ENCODE peak calls at places on chromosomes 11 and 22, in six cellular contexts. One of them, this sample, is unnamed.

GRCh38 chr11:95375881-95376280 is 144.9 kb upstream of the SESN3 start:
- DNase-seq in IMR-90: peak; percentile 43
- DNase-seq in neuronal stem cell: no peak
- DNase-seq in trophoblast cell: no peak
- DNase-seq in mesenchymal stem cell: peak; percentile 79
- DNase-seq in H1: no peak
- DNase-seq in this sample: no peak

GRCh38 chr22:46303347-46303965 is 6.8 kb downstream of the GTSE1 start:
- DNase-seq in IMR-90: peak; percentile 65
- DNase-seq in neuronal stem cell: no peak
- DNase-seq in trophoblast cell: no peak
- DNase-seq in mesenchymal stem cell: peak; percentile 22
- DNase-seq in H1: no peak
- DNase-seq in this sample: no peak

GRCh38 chr11:80096736-80097135 is 655.9 kb upstream of the TENM4 start:
- DNase-seq in IMR-90: peak; percentile 87
- DNase-seq in neuronal stem cell: no peak
- DNase-seq in trophoblast cell: no peak
- DNase-seq in mesenchymal stem cell: peak; percentile 66
- DNase-seq in H1: no peak
- DNase-seq in this sample: no peak

GRCh38 chr11:96113100-96113710 is 189.3 kb upstream of the MTMR2 start:
- DNase-seq in IMR-90: peak; percentile 77
- DNase-seq in neuronal stem cell: no peak
- DNase-seq in trophoblast cell: no peak
- DNase-seq in mesenchymal stem cell: peak; percentile 50
- DNase-seq in H1: no peak
- DNase-seq in this sample: no peak

GRCh38 chr11:113385749-113386148 is 1.8 kb upstream of the ANKK1 start:
- DNase-seq in IMR-90: no peak
- DNase-seq in neuronal stem cell: no peak
- DNase-seq in trophoblast cell: no peak
- DNase-seq in mesenchymal stem cell: no peak
- DNase-seq in H1: no peak
- DNase-seq in this sample: no peak

GRCh38 chr11:122180435-122180834 is 64.4 kb upstream of the BLID start:
- DNase-seq in IMR-90: peak; percentile 98
- DNase-seq in neuronal stem cell: no peak
- DNase-seq in trophoblast cell: no peak
- DNase-seq in mesenchymal stem cell: peak; percentile 91
- DNase-seq in H1: no peak
- DNase-seq in this sample: peak; percentile 58

GRCh38 chr11:1768141-1768469 is 4.4 kb upstream of the CTSD start:
- DNase-seq in IMR-90: no peak
- DNase-seq in neuronal stem cell: no peak
- DNase-seq in trophoblast cell: no peak
- DNase-seq in mesenchymal stem cell: no peak
- DNase-seq in H1: no peak
- DNase-seq in this sample: no peak

GRCh38 chr11:125954945-125955640 is 9.2 kb downstream of the VSIG10L2 start:
- DNase-seq in IMR-90: no peak
- DNase-seq in neuronal stem cell: no peak
- DNase-seq in trophoblast cell: no peak
- DNase-seq in mesenchymal stem cell: no peak
- DNase-seq in H1: no peak
- DNase-seq in this sample: no peak

GRCh38 chr22:42320463-42321416 is 50.3 kb upstream of the TCF20 start:
- DNase-seq in IMR-90: no peak
- DNase-seq in neuronal stem cell: no peak
- DNase-seq in trophoblast cell: no peak
- DNase-seq in mesenchymal stem cell: no peak
- DNase-seq in H1: no peak
- DNase-seq in this sample: no peak
- H3K23ac ChIP-seq in IMR-90: no peak overlapping the region
- H3K23ac ChIP-seq in neuronal stem cell: peak overlapping the region; percentile 80
- H3K23ac ChIP-seq in trophoblast cell: no peak overlapping the region
- H3K23ac ChIP-seq in mesenchymal stem cell: no peak overlapping the region
- H3K23ac ChIP-seq in H1: no peak overlapping the region
- H3K23ac ChIP-seq in this sample: no peak overlapping the region

DNA sequence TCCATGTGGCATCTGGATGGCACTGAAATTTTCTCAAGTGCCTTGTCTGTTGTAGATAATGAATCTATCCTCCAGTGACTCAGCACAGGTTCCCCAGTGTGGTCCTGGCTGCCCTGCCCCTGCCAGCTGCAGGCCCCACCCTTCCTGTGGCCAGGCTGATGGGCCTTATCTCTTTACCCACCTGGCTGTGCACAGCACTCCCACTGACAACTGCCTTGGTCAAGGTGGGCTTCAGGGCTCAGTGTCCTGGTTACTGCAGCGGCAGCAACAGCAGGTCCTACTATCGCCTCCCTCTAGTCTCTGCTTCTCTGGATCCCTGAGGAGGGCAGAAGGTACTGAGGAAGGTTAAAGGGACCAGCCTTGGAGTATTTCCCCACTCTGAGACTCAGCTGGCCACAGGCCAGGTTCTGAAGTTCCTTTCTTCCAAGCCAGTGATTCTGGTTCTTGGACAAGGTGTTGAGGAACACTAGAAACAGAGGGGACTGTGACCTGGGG is 3.1 kb downstream of the HMBS start:
- DNase-seq in IMR-90: no peak
- DNase-seq in neuronal stem cell: no peak
- DNase-seq in trophoblast cell: no peak
- DNase-seq in mesenchymal stem cell: no peak
- DNase-seq in H1: no peak
- DNase-seq in this sample: no peak
- H3K4me3 ChIP-seq in IMR-90: no peak overlapping the region
- H3K4me3 ChIP-seq in neuronal stem cell: no peak overlapping the region
- H3K4me3 ChIP-seq in trophoblast cell: no peak overlapping the region
- H3K4me3 ChIP-seq in mesenchymal stem cell: no peak overlapping the region
- H3K4me3 ChIP-seq in H1: no peak overlapping the region
- H3K4me3 ChIP-seq in this sample: no peak overlapping the region

DNA sequence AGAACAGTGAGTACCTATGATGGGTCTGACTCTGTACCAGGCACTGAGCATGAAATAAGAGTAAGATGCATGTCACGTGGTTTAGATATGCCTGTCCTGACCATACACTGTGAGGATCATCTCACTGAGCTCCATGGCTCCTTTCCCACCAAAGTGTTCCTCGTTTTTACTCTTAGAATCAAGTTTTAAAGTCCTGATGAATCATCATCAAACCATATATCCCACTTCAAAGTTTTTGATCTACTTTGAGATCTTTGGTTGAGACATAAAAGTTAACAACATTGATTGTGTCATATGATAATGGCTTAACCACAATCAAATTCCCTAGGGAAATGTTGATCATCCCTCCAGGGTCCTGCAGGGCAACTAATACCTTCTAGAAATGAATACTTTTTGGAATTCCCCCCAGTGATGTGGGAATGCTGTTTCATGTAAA is 12.8 kb downstream of the ETS1 start:
- DNase-seq in IMR-90: peak; percentile 72
- DNase-seq in neuronal stem cell: no peak
- DNase-seq in trophoblast cell: no peak
- DNase-seq in mesenchymal stem cell: peak; percentile 61
- DNase-seq in H1: no peak
- DNase-seq in this sample: no peak
- H3K23ac ChIP-seq in IMR-90: no peak overlapping the region
- H3K23ac ChIP-seq in neuronal stem cell: no peak overlapping the region
- H3K23ac ChIP-seq in trophoblast cell: no peak overlapping the region
- H3K23ac ChIP-seq in mesenchymal stem cell: no peak overlapping the region
- H3K23ac ChIP-seq in H1: no peak overlapping the region
- H3K23ac ChIP-seq in this sample: no peak overlapping the region

GRCh38 chr11:35588627-35589026 is 29.6 kb upstream of the FJX1 start:
- DNase-seq in IMR-90: peak; percentile 84
- DNase-seq in neuronal stem cell: no peak
- DNase-seq in trophoblast cell: no peak
- DNase-seq in mesenchymal stem cell: peak; percentile 70
- DNase-seq in H1: no peak
- DNase-seq in this sample: no peak
- H3K4me3 ChIP-seq in IMR-90: no peak overlapping the region
- H3K4me3 ChIP-seq in neuronal stem cell: no peak overlapping the region
- H3K4me3 ChIP-seq in trophoblast cell: no peak overlapping the region
- H3K4me3 ChIP-seq in mesenchymal stem cell: no peak overlapping the region
- H3K4me3 ChIP-seq in H1: no peak overlapping the region
- H3K4me3 ChIP-seq in this sample: no peak overlapping the region

GRCh38 chr11:79080506-79080905 is 360.3 kb downstream of the TENM4 start:
- DNase-seq in IMR-90: peak; percentile 22
- DNase-seq in neuronal stem cell: no peak
- DNase-seq in trophoblast cell: no peak
- DNase-seq in mesenchymal stem cell: no peak
- DNase-seq in H1: no peak
- DNase-seq in this sample: no peak

GRCh38 chr11:79081441-79082124 is 359.2 kb downstream of the TENM4 start:
- DNase-seq in IMR-90: peak; percentile 76
- DNase-seq in neuronal stem cell: no peak
- DNase-seq in trophoblast cell: no peak
- DNase-seq in mesenchymal stem cell: peak; percentile 34
- DNase-seq in H1: no peak
- DNase-seq in this sample: no peak

GRCh38 chr11:79077684-79078379 is 363.0 kb downstream of the TENM4 start:
- DNase-seq in IMR-90: no peak
- DNase-seq in neuronal stem cell: no peak
- DNase-seq in trophoblast cell: no peak
- DNase-seq in mesenchymal stem cell: no peak
- DNase-seq in H1: no peak
- DNase-seq in this sample: no peak

GRCh38 chr11:79076526-79077115 is 364.2 kb downstream of the TENM4 start:
- DNase-seq in IMR-90: no peak
- DNase-seq in neuronal stem cell: no peak
- DNase-seq in trophoblast cell: no peak
- DNase-seq in mesenchymal stem cell: peak; percentile 46
- DNase-seq in H1: no peak
- DNase-seq in this sample: peak; percentile 50

DNA sequence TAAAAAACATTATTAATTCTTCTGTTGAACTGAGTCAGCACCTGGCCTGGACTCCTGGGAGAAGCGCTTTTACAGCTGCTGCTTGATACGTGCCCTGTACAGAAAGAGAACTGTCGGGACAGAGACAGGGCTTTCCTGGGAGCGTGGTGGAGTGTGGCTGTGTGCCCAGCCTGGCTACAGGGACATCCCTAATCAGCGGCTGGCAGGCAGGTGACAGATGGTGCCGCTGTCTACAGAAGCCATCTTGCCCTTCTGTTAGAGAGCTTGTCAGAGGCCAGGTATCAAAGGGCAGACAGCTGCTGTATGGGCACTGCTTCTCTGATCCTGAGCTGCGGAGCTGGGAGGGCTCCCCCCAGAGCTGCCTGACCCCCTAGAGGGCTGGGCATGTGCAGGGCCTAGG is 361.8 kb downstream of the TENM4 start:
- DNase-seq in IMR-90: no peak
- DNase-seq in neuronal stem cell: no peak
- DNase-seq in trophoblast cell: no peak
- DNase-seq in mesenchymal stem cell: no peak
- DNase-seq in H1: no peak
- DNase-seq in this sample: no peak
- H3K23ac ChIP-seq in IMR-90: no peak overlapping the region
- H3K23ac ChIP-seq in neuronal stem cell: no peak overlapping the region
- H3K23ac ChIP-seq in trophoblast cell: no peak overlapping the region
- H3K23ac ChIP-seq in mesenchymal stem cell: no peak overlapping the region
- H3K23ac ChIP-seq in H1: no peak overlapping the region
- H3K23ac ChIP-seq in this sample: no peak overlapping the region

GRCh38 chr22:37560682-37561208 is 465 bp downstream of the CDC42EP1 start:
- DNase-seq in IMR-90: peak; percentile 53
- DNase-seq in neuronal stem cell: no peak
- DNase-seq in trophoblast cell: no peak
- DNase-seq in mesenchymal stem cell: peak; percentile 72
- DNase-seq in H1: no peak
- DNase-seq in this sample: peak; percentile 68
- H3K4me3 ChIP-seq in IMR-90: peak overlapping the region; percentile 82
- H3K4me3 ChIP-seq in neuronal stem cell: peak overlapping the region; percentile 85
- H3K4me3 ChIP-seq in trophoblast cell: peak overlapping the region; percentile 89
- H3K4me3 ChIP-seq in mesenchymal stem cell: peak overlapping the region; percentile 96
- H3K4me3 ChIP-seq in H1: peak overlapping the region; percentile 42
- H3K4me3 ChIP-seq in this sample: peak overlapping the region; percentile 79

GRCh38 chr22:19815093-19815822 is 39.4 kb downstream of the GNB1L start:
- DNase-seq in IMR-90: no peak
- DNase-seq in neuronal stem cell: no peak
- DNase-seq in trophoblast cell: no peak
- DNase-seq in mesenchymal stem cell: no peak
- DNase-seq in H1: no peak
- DNase-seq in this sample: no peak

GRCh38 chr22:19815823-19816290 is 38.8 kb downstream of the GNB1L start:
- DNase-seq in IMR-90: no peak
- DNase-seq in neuronal stem cell: no peak
- DNase-seq in trophoblast cell: no peak
- DNase-seq in mesenchymal stem cell: no peak
- DNase-seq in H1: peak; percentile 35
- DNase-seq in this sample: no peak

GRCh38 chr22:19817561-19818263 is 37.0 kb downstream of the GNB1L start:
- DNase-seq in IMR-90: no peak
- DNase-seq in neuronal stem cell: no peak
- DNase-seq in trophoblast cell: no peak
- DNase-seq in mesenchymal stem cell: no peak
- DNase-seq in H1: peak; percentile 41
- DNase-seq in this sample: no peak

GRCh38 chr22:19818264-19819208 is 36.1 kb downstream of the GNB1L start:
- DNase-seq in IMR-90: no peak
- DNase-seq in neuronal stem cell: no peak
- DNase-seq in trophoblast cell: no peak
- DNase-seq in mesenchymal stem cell: no peak
- DNase-seq in H1: peak; percentile 41
- DNase-seq in this sample: no peak

GRCh38 chr22:19816372-19817119 is 38.1 kb downstream of the GNB1L start:
- DNase-seq in IMR-90: no peak
- DNase-seq in neuronal stem cell: no peak
- DNase-seq in trophoblast cell: no peak
- DNase-seq in mesenchymal stem cell: no peak
- DNase-seq in H1: peak; percentile 37
- DNase-seq in this sample: no peak
- H3K23ac ChIP-seq in IMR-90: no peak overlapping the region
- H3K23ac ChIP-seq in neuronal stem cell: peak overlapping the region; percentile 45
- H3K23ac ChIP-seq in trophoblast cell: no peak overlapping the region
- H3K23ac ChIP-seq in mesenchymal stem cell: no peak overlapping the region
- H3K23ac ChIP-seq in H1: no peak overlapping the region
- H3K23ac ChIP-seq in this sample: no peak overlapping the region

GRCh38 chr11:105611837-105612480 is 2.1 kb downstream of the GRIA4 start:
- DNase-seq in IMR-90: no peak
- DNase-seq in neuronal stem cell: no peak
- DNase-seq in trophoblast cell: no peak
- DNase-seq in mesenchymal stem cell: peak; percentile 13
- DNase-seq in H1: no peak
- DNase-seq in this sample: peak; percentile 31
- H3K4me3 ChIP-seq in IMR-90: peak overlapping the region; percentile 53
- H3K4me3 ChIP-seq in neuronal stem cell: no peak overlapping the region
- H3K4me3 ChIP-seq in trophoblast cell: no peak overlapping the region
- H3K4me3 ChIP-seq in mesenchymal stem cell: no peak overlapping the region
- H3K4me3 ChIP-seq in H1: peak overlapping the region; percentile 85
- H3K4me3 ChIP-seq in this sample: no peak overlapping the region

GRCh38 chr11:11588243-11588642 is 33.6 kb downstream of the GALNT18 start:
- DNase-seq in IMR-90: no peak
- DNase-seq in neuronal stem cell: no peak
- DNase-seq in trophoblast cell: no peak
- DNase-seq in mesenchymal stem cell: no peak
- DNase-seq in H1: no peak
- DNase-seq in this sample: no peak
- H3K23ac ChIP-seq in IMR-90: peak overlapping the region; percentile 33
- H3K23ac ChIP-seq in neuronal stem cell: no peak overlapping the region
- H3K23ac ChIP-seq in trophoblast cell: no peak overlapping the region
- H3K23ac ChIP-seq in mesenchymal stem cell: no peak overlapping the region
- H3K23ac ChIP-seq in H1: no peak overlapping the region
- H3K23ac ChIP-seq in this sample: no peak overlapping the region

GRCh38 chr11:57775474-57775873 is 13.9 kb downstream of the CTNND1 start:
- DNase-seq in IMR-90: no peak
- DNase-seq in neuronal stem cell: no peak
- DNase-seq in trophoblast cell: no peak
- DNase-seq in mesenchymal stem cell: peak; percentile 29
- DNase-seq in H1: no peak
- DNase-seq in this sample: no peak
- H3K4me3 ChIP-seq in IMR-90: no peak overlapping the region
- H3K4me3 ChIP-seq in neuronal stem cell: no peak overlapping the region
- H3K4me3 ChIP-seq in trophoblast cell: no peak overlapping the region
- H3K4me3 ChIP-seq in mesenchymal stem cell: peak overlapping the region; percentile 27
- H3K4me3 ChIP-seq in H1: no peak overlapping the region
- H3K4me3 ChIP-seq in this sample: no peak overlapping the region

This sample was measured in mesendoderm.